ENCODE peak calls at places on chromosomes 2 and 18, in six cellular contexts. One of them, this sample, is unnamed.

GRCh38 chr2:241598061-241598460 is 38.9 kb downstream of the THAP4 start:
- DNase-seq in GM23338: no peak
- DNase-seq in suprapubic skin: no peak
- DNase-seq in breast epithelium: no peak
- DNase-seq in stomach: no peak
- DNase-seq in GM12891: no peak
- DNase-seq in this sample: no peak

GRCh38 chr2:190717764-190718651 is 69.1 kb downstream of the NAB1 start:
- DNase-seq in GM23338: no peak
- DNase-seq in stomach: no peak
- DNase-seq in breast epithelium: no peak
- DNase-seq in GM12891: no peak
- DNase-seq in suprapubic skin: no peak
- DNase-seq in this sample: no peak

GRCh38 chr2:236662231-236663160 is 92.9 kb downstream of the ACKR3 start:
- DNase-seq in GM12891: no peak
- DNase-seq in suprapubic skin: peak; percentile 69
- DNase-seq in stomach: no peak
- DNase-seq in breast epithelium: no peak
- DNase-seq in GM23338: no peak
- DNase-seq in this sample: peak; percentile 84

GRCh38 chr18:63237486-63237885 is 82.1 kb downstream of the BCL2 start:
- DNase-seq in GM23338: peak; percentile 4
- DNase-seq in stomach: no peak
- DNase-seq in GM12891: no peak
- DNase-seq in breast epithelium: no peak
- DNase-seq in suprapubic skin: no peak
- DNase-seq in this sample: no peak

GRCh38 chr2:25618676-25619075 is 54.7 kb downstream of the DTNB start:
- DNase-seq in GM12891: no peak
- DNase-seq in GM23338: no peak
- DNase-seq in stomach: no peak
- DNase-seq in breast epithelium: no peak
- DNase-seq in suprapubic skin: no peak
- DNase-seq in this sample: no peak

GRCh38 chr18:12921178-12921577 is 26.6 kb upstream of the SEH1L start:
- DNase-seq in stomach: no peak
- DNase-seq in suprapubic skin: no peak
- DNase-seq in breast epithelium: no peak
- DNase-seq in GM23338: no peak
- DNase-seq in GM12891: no peak
- DNase-seq in this sample: no peak

GRCh38 chr2:136134126-136134525 is 16.2 kb upstream of the CXCR4 start:
- DNase-seq in suprapubic skin: no peak
- DNase-seq in GM12891: no peak
- DNase-seq in GM23338: no peak
- DNase-seq in breast epithelium: no peak
- DNase-seq in stomach: no peak
- DNase-seq in this sample: no peak

GRCh38 chr2:207768168-207768890 is 1.4 kb downstream of the FZD5 start:
- DNase-seq in breast epithelium: peak; percentile 62
- DNase-seq in suprapubic skin: peak; percentile 85
- DNase-seq in GM23338: peak; percentile 59
- DNase-seq in GM12891: no peak
- DNase-seq in stomach: peak; percentile 69
- DNase-seq in this sample: no peak

GRCh38 chr2:211879323-211879722 is 659.3 kb downstream of the ERBB4 start:
- DNase-seq in breast epithelium: no peak
- DNase-seq in suprapubic skin: no peak
- DNase-seq in GM12891: no peak
- DNase-seq in stomach: no peak
- DNase-seq in GM23338: peak; percentile 27
- DNase-seq in this sample: no peak

GRCh38 chr2:112317303-112318158 is 42.1 kb downstream of the ZC3H6 start:
- DNase-seq in GM12891: no peak
- DNase-seq in suprapubic skin: no peak
- DNase-seq in GM23338: no peak
- DNase-seq in stomach: no peak
- DNase-seq in breast epithelium: no peak
- DNase-seq in this sample: no peak

GRCh38 chr2:157150747-157151146 is 106.8 kb upstream of the GALNT5 start:
- DNase-seq in stomach: no peak
- DNase-seq in breast epithelium: no peak
- DNase-seq in GM23338: no peak
- DNase-seq in suprapubic skin: no peak
- DNase-seq in GM12891: no peak
- DNase-seq in this sample: no peak

GRCh38 chr2:217223222-217223930 is 363.5 kb upstream of the TNP1 start:
- DNase-seq in GM12891: no peak
- DNase-seq in stomach: no peak
- DNase-seq in suprapubic skin: no peak
- DNase-seq in breast epithelium: no peak
- DNase-seq in GM23338: no peak
- DNase-seq in this sample: no peak

GRCh38 chr2:60492550-60492949 is 60.9 kb downstream of the BCL11A start:
- DNase-seq in suprapubic skin: no peak
- DNase-seq in GM23338: no peak
- DNase-seq in stomach: no peak
- DNase-seq in GM12891: no peak
- DNase-seq in breast epithelium: no peak
- DNase-seq in this sample: no peak

GRCh38 chr2:109419960-109420370 is 193.8 kb downstream of the SEPTIN10 start:
- DNase-seq in suprapubic skin: no peak
- DNase-seq in stomach: no peak
- DNase-seq in GM23338: no peak
- DNase-seq in GM12891: no peak
- DNase-seq in breast epithelium: no peak
- DNase-seq in this sample: no peak

DNA sequence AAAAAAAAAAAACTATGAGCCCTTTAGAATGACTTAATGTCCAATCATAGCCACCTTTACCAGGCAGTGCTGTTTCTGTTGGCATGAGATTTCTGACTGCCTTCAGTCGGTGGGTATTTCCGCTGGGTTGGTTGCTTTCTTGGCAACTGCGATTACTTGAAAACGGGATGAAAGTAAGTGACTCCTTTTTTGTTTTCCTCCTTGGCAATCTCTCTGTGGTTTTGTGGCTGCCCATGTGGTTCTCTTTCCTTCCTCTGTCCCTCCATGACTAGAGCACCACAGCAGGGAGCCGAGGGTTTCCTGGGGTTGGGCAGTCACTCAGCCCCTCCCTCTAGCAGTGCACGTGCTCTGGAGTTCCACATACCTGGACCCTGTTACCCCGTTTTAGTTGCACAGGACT is 112.1 kb downstream of the KLHL29 start:
- DNase-seq in GM12891: no peak
- DNase-seq in GM23338: peak; percentile 46
- DNase-seq in suprapubic skin: no peak
- DNase-seq in stomach: no peak
- DNase-seq in breast epithelium: no peak
- DNase-seq in this sample: no peak
- TF ChIP-seq POLR2AphosphoS5 in GM12891: no peak
- TF ChIP-seq POLR2AphosphoS5 in GM23338: no peak
- TF ChIP-seq POLR2AphosphoS5 in suprapubic skin: no peak
- TF ChIP-seq POLR2AphosphoS5 in stomach: no peak
- TF ChIP-seq POLR2AphosphoS5 in breast epithelium: no peak
- TF ChIP-seq POLR2AphosphoS5 in this sample: no peak

GRCh38 chr2:101830146-101830545 is 132.6 kb downstream of the MAP4K4 start:
- DNase-seq in stomach: no peak
- DNase-seq in suprapubic skin: no peak
- DNase-seq in breast epithelium: no peak
- DNase-seq in GM23338: no peak
- DNase-seq in GM12891: no peak
- DNase-seq in this sample: no peak

GRCh38 chr2:101829429-101829828 is 131.9 kb downstream of the MAP4K4 start:
- DNase-seq in GM23338: no peak
- DNase-seq in GM12891: no peak
- DNase-seq in stomach: no peak
- DNase-seq in suprapubic skin: no peak
- DNase-seq in breast epithelium: no peak
- DNase-seq in this sample: no peak

GRCh38 chr2:101830555-101830954 is 133.0 kb downstream of the MAP4K4 start:
- DNase-seq in GM23338: no peak
- DNase-seq in suprapubic skin: no peak
- DNase-seq in GM12891: no peak
- DNase-seq in stomach: no peak
- DNase-seq in breast epithelium: no peak
- DNase-seq in this sample: no peak

GRCh38 chr2:101832114-101832513 is 134.6 kb downstream of the MAP4K4 start:
- DNase-seq in GM12891: no peak
- DNase-seq in breast epithelium: no peak
- DNase-seq in GM23338: no peak
- DNase-seq in suprapubic skin: no peak
- DNase-seq in stomach: no peak
- DNase-seq in this sample: no peak

DNA sequence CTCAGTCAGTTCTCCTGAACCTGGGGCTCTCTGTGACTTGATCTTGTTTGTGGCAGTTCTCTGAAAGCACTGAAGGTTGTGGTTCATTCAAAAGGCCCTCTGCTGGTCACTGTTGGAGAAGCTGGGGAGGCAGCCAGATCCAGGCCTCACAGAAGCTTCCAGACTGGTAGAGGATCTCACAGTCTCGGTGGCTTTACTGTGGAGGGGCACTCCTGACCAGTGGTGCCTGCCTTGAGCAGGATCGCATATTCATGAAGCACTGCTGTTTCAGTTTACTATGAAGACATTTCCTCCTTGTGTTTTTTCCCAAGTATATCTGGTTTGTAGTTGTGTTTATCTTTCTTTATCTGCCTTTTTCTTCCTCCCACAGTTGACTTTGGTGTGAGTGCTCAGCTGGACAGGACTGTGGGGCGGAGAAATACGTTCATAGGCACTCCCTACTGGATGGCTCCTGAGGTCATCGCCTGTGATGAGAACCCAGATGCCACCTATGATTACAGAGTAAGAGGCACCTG is 133.9 kb downstream of the MAP4K4 start:
- DNase-seq in GM12891: peak; percentile 13
- DNase-seq in suprapubic skin: no peak
- DNase-seq in breast epithelium: peak; percentile 64
- DNase-seq in GM23338: peak; percentile 87
- DNase-seq in stomach: peak; percentile 78
- DNase-seq in this sample: no peak
- TF ChIP-seq POLR2AphosphoS5 in GM12891: no peak
- TF ChIP-seq POLR2AphosphoS5 in suprapubic skin: no peak
- TF ChIP-seq POLR2AphosphoS5 in breast epithelium: no peak
- TF ChIP-seq POLR2AphosphoS5 in GM23338: no peak
- TF ChIP-seq POLR2AphosphoS5 in stomach: peak; percentile 37
- TF ChIP-seq POLR2AphosphoS5 in this sample: peak; percentile 32

GRCh38 chr18:5979176-5979888 is 84.0 kb upstream of the TMEM200C start:
- DNase-seq in stomach: no peak
- DNase-seq in breast epithelium: no peak
- DNase-seq in suprapubic skin: no peak
- DNase-seq in GM12891: no peak
- DNase-seq in GM23338: no peak
- DNase-seq in this sample: peak; percentile 60
- TF ChIP-seq POLR2AphosphoS5 in stomach: no peak
- TF ChIP-seq POLR2AphosphoS5 in breast epithelium: no peak
- TF ChIP-seq POLR2AphosphoS5 in suprapubic skin: no peak
- TF ChIP-seq POLR2AphosphoS5 in GM12891: no peak
- TF ChIP-seq POLR2AphosphoS5 in GM23338: no peak
- TF ChIP-seq POLR2AphosphoS5 in this sample: no peak

GRCh38 chr18:55110436-55110835 is 151.2 kb upstream of the CCDC68 start:
- DNase-seq in GM12891: no peak
- DNase-seq in stomach: no peak
- DNase-seq in suprapubic skin: no peak
- DNase-seq in GM23338: no peak
- DNase-seq in breast epithelium: no peak
- DNase-seq in this sample: no peak
- TF ChIP-seq POLR2AphosphoS5 in GM12891: no peak
- TF ChIP-seq POLR2AphosphoS5 in stomach: no peak
- TF ChIP-seq POLR2AphosphoS5 in suprapubic skin: no peak
- TF ChIP-seq POLR2AphosphoS5 in GM23338: no peak
- TF ChIP-seq POLR2AphosphoS5 in breast epithelium: no peak
- TF ChIP-seq POLR2AphosphoS5 in this sample: peak; percentile 65

DNA sequence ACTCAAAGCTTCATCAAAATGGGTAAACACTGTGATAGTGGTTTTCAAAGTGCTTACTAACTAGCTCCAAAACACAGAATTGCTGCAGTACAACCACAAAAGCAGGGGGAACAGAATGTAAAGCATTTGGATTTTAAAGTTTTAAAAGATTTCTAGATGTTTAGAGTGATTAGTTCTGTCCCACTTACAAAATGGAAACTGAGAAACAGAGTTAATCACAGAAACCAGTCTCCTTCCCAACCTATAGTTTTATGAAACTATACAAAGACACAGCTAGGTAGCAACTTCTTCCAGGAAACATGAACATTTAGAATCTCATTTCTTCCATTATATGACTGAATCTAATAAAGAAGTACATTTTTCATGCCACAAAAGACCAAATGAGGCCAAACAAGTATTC is 73.8 kb upstream of the HNRNPA3 start:
- DNase-seq in breast epithelium: no peak
- DNase-seq in GM23338: no peak
- DNase-seq in GM12891: no peak
- DNase-seq in stomach: no peak
- DNase-seq in suprapubic skin: no peak
- DNase-seq in this sample: no peak
- TF ChIP-seq POLR2AphosphoS5 in breast epithelium: no peak
- TF ChIP-seq POLR2AphosphoS5 in GM23338: no peak
- TF ChIP-seq POLR2AphosphoS5 in GM12891: no peak
- TF ChIP-seq POLR2AphosphoS5 in stomach: no peak
- TF ChIP-seq POLR2AphosphoS5 in suprapubic skin: no peak
- TF ChIP-seq POLR2AphosphoS5 in this sample: no peak